ENCODE peak calls at places on chromosomes 6 and 20, in seven cellular contexts. A, B, L, O, U, X and I are unnamed samples.

GRCh38 chr6:150550244-150550643 is 49.4 kb upstream of the PLEKHG1 start:
- ATAC-seq in O (no peak), B (no peak), X (no peak), A (no peak), L (no peak), U (no peak), I (no peak)

GRCh38 chr6:40791004-40791403 is 203.8 kb upstream of the LRFN2 start:
- ATAC-seq in A (peak), L (no peak), B (no peak), U (no peak), O (no peak), X (peak), I (no peak)

GRCh38 chr6:125781307-125781868 is 9.4 kb upstream of the NCOA7 start:
- ATAC-seq in B (peak), X (peak), A (peak), O (peak), U (no peak), L (peak), I (peak)

GRCh38 chr20:19735446-19735845 is 22.6 kb upstream of the RIN2 start:
- ATAC-seq in X (peak), O (no peak), U (peak), A (peak), L (peak), B (peak), I (peak)

GRCh38 chr6:33926451-33926850 is 122.6 kb upstream of the MLN start:
- ATAC-seq in L (peak), U (no peak), X (no peak), A (peak), B (no peak), O (no peak), I (no peak)

GRCh38 chr20:41411458-41411857 is 44.8 kb upstream of the EMILIN3 start:
- ATAC-seq in U (no peak), A (no peak), L (peak), X (no peak), B (peak), O (no peak), I (no peak)

GRCh38 chr20:561437-562231 is 18.0 kb upstream of the CSNK2A1 start:
- ATAC-seq in A (peak), L (peak), X (peak), O (peak), B (peak), U (peak), I (peak)

GRCh38 chr6:53347250-53347920 is 1.4 kb downstream of the ELOVL5 start:
- ATAC-seq in U (no peak), O (peak), A (peak), L (no peak), B (peak), X (peak), I (peak)

GRCh38 chr6:155313602-155314091 is 637 bp downstream of the TFB1M start:
- ATAC-seq in L (peak), B (peak), U (peak), X (peak), O (peak), A (peak), I (peak)

GRCh38 chr6:106141441-106142237 is 55.5 kb downstream of the PRDM1 start:
- ATAC-seq in O (peak), B (peak), A (peak), U (no peak), X (peak), L (no peak), I (peak)